ENCODE peak calls at places on chromosomes 7 and 10, in nine cellular contexts. One of them, this sample, is unnamed.

GRCh38 chr7:85160223-85160622 is 26.6 kb downstream of the SEMA3D start:
- DNase-seq in endothelial cell: no peak
- DNase-seq in fibroblast of mammary gland: peak
- DNase-seq in T-helper 2 cell: no peak
- DNase-seq in skeletal muscle cell: no peak
- DNase-seq in activated naive CD8-positive, alpha-beta T cell treated with anti-CD3 and anti-CD28 coated beads, Interleukin-2, amount 50 U/mL, for 24 hours: no peak
- DNase-seq in activated T-helper 1 cell treated with anti-CD3 and anti-CD28 coated beads, Interleukin-2, amount 50 U/mL, for 16 hours: no peak
- DNase-seq in brain microvascular endothelial cell: peak
- DNase-seq in HAP-1: no peak
- DNase-seq in this sample: no peak

GRCh38 chr7:131294553-131294952 is 33.1 kb upstream of the MKLN1 start:
- DNase-seq in endothelial cell: no peak
- DNase-seq in fibroblast of mammary gland: no peak
- DNase-seq in T-helper 2 cell: no peak
- DNase-seq in skeletal muscle cell: no peak
- DNase-seq in activated naive CD8-positive, alpha-beta T cell treated with anti-CD3 and anti-CD28 coated beads, Interleukin-2, amount 50 U/mL, for 24 hours: no peak
- DNase-seq in activated T-helper 1 cell treated with anti-CD3 and anti-CD28 coated beads, Interleukin-2, amount 50 U/mL, for 16 hours: no peak
- DNase-seq in brain microvascular endothelial cell: no peak
- DNase-seq in HAP-1: no peak
- DNase-seq in this sample: no peak

GRCh38 chr7:6590645-6591110 is 857 bp downstream of the INTS15 start:
- DNase-seq in endothelial cell: no peak
- DNase-seq in fibroblast of mammary gland: peak
- DNase-seq in T-helper 2 cell: no peak
- DNase-seq in skeletal muscle cell: no peak
- DNase-seq in activated naive CD8-positive, alpha-beta T cell treated with anti-CD3 and anti-CD28 coated beads, Interleukin-2, amount 50 U/mL, for 24 hours: no peak
- DNase-seq in activated T-helper 1 cell treated with anti-CD3 and anti-CD28 coated beads, Interleukin-2, amount 50 U/mL, for 16 hours: no peak
- DNase-seq in brain microvascular endothelial cell: no peak
- DNase-seq in HAP-1: no peak
- DNase-seq in this sample: no peak

GRCh38 chr7:474605-475424 is 44.8 kb downstream of the PDGFA start:
- DNase-seq in endothelial cell: no peak
- DNase-seq in fibroblast of mammary gland: no peak
- DNase-seq in T-helper 2 cell: no peak
- DNase-seq in skeletal muscle cell: no peak
- DNase-seq in activated naive CD8-positive, alpha-beta T cell treated with anti-CD3 and anti-CD28 coated beads, Interleukin-2, amount 50 U/mL, for 24 hours: no peak
- DNase-seq in activated T-helper 1 cell treated with anti-CD3 and anti-CD28 coated beads, Interleukin-2, amount 50 U/mL, for 16 hours: no peak
- DNase-seq in brain microvascular endothelial cell: no peak
- DNase-seq in HAP-1: no peak
- DNase-seq in this sample: peak

GRCh38 chr10:119305860-119306513 is 98.6 kb downstream of the GRK5 start:
- DNase-seq in endothelial cell: no peak
- DNase-seq in fibroblast of mammary gland: peak
- DNase-seq in T-helper 2 cell: peak
- DNase-seq in skeletal muscle cell: peak
- DNase-seq in activated naive CD8-positive, alpha-beta T cell treated with anti-CD3 and anti-CD28 coated beads, Interleukin-2, amount 50 U/mL, for 24 hours: peak
- DNase-seq in activated T-helper 1 cell treated with anti-CD3 and anti-CD28 coated beads, Interleukin-2, amount 50 U/mL, for 16 hours: peak
- DNase-seq in brain microvascular endothelial cell: peak
- DNase-seq in HAP-1: no peak
- DNase-seq in this sample: no peak

GRCh38 chr10:132539894-132540293 is 2.3 kb downstream of the INPP5A start:
- DNase-seq in endothelial cell: no peak
- DNase-seq in fibroblast of mammary gland: peak
- DNase-seq in T-helper 2 cell: no peak
- DNase-seq in skeletal muscle cell: peak
- DNase-seq in activated naive CD8-positive, alpha-beta T cell treated with anti-CD3 and anti-CD28 coated beads, Interleukin-2, amount 50 U/mL, for 24 hours: no peak
- DNase-seq in activated T-helper 1 cell treated with anti-CD3 and anti-CD28 coated beads, Interleukin-2, amount 50 U/mL, for 16 hours: no peak
- DNase-seq in brain microvascular endothelial cell: peak
- DNase-seq in HAP-1: no peak
- DNase-seq in this sample: no peak

GRCh38 chr10:55500931-55501559 is 700.0 kb upstream of the PCDH15 start:
- DNase-seq in endothelial cell: peak
- DNase-seq in fibroblast of mammary gland: peak
- DNase-seq in T-helper 2 cell: no peak
- DNase-seq in skeletal muscle cell: no peak
- DNase-seq in activated naive CD8-positive, alpha-beta T cell treated with anti-CD3 and anti-CD28 coated beads, Interleukin-2, amount 50 U/mL, for 24 hours: peak
- DNase-seq in activated T-helper 1 cell treated with anti-CD3 and anti-CD28 coated beads, Interleukin-2, amount 50 U/mL, for 16 hours: no peak
- DNase-seq in brain microvascular endothelial cell: peak
- DNase-seq in HAP-1: peak
- DNase-seq in this sample: no peak

GRCh38 chr7:35485436-35485835 is 209.5 kb downstream of the HERPUD2 start:
- DNase-seq in endothelial cell: no peak
- DNase-seq in fibroblast of mammary gland: peak
- DNase-seq in T-helper 2 cell: no peak
- DNase-seq in skeletal muscle cell: no peak
- DNase-seq in activated naive CD8-positive, alpha-beta T cell treated with anti-CD3 and anti-CD28 coated beads, Interleukin-2, amount 50 U/mL, for 24 hours: no peak
- DNase-seq in activated T-helper 1 cell treated with anti-CD3 and anti-CD28 coated beads, Interleukin-2, amount 50 U/mL, for 16 hours: no peak
- DNase-seq in brain microvascular endothelial cell: no peak
- DNase-seq in HAP-1: no peak
- DNase-seq in this sample: no peak

GRCh38 chr7:131249483-131249882 is 78.2 kb upstream of the MKLN1 start:
- DNase-seq in endothelial cell: no peak
- DNase-seq in fibroblast of mammary gland: no peak
- DNase-seq in T-helper 2 cell: no peak
- DNase-seq in skeletal muscle cell: no peak
- DNase-seq in activated naive CD8-positive, alpha-beta T cell treated with anti-CD3 and anti-CD28 coated beads, Interleukin-2, amount 50 U/mL, for 24 hours: no peak
- DNase-seq in activated T-helper 1 cell treated with anti-CD3 and anti-CD28 coated beads, Interleukin-2, amount 50 U/mL, for 16 hours: no peak
- DNase-seq in brain microvascular endothelial cell: no peak
- DNase-seq in HAP-1: no peak
- DNase-seq in this sample: no peak

GRCh38 chr7:114343949-114344708 is 70.5 kb upstream of the FOXP2 start:
- DNase-seq in endothelial cell: no peak
- DNase-seq in fibroblast of mammary gland: no peak
- DNase-seq in T-helper 2 cell: no peak
- DNase-seq in skeletal muscle cell: no peak
- DNase-seq in activated naive CD8-positive, alpha-beta T cell treated with anti-CD3 and anti-CD28 coated beads, Interleukin-2, amount 50 U/mL, for 24 hours: no peak
- DNase-seq in activated T-helper 1 cell treated with anti-CD3 and anti-CD28 coated beads, Interleukin-2, amount 50 U/mL, for 16 hours: no peak
- DNase-seq in brain microvascular endothelial cell: no peak
- DNase-seq in HAP-1: no peak
- DNase-seq in this sample: no peak

GRCh38 chr10:127150136-127150535 is 46.3 kb downstream of the INSYN2A start:
- DNase-seq in endothelial cell: no peak
- DNase-seq in fibroblast of mammary gland: peak
- DNase-seq in T-helper 2 cell: no peak
- DNase-seq in skeletal muscle cell: no peak
- DNase-seq in activated naive CD8-positive, alpha-beta T cell treated with anti-CD3 and anti-CD28 coated beads, Interleukin-2, amount 50 U/mL, for 24 hours: no peak
- DNase-seq in activated T-helper 1 cell treated with anti-CD3 and anti-CD28 coated beads, Interleukin-2, amount 50 U/mL, for 16 hours: no peak
- DNase-seq in brain microvascular endothelial cell: peak
- DNase-seq in HAP-1: no peak
- DNase-seq in this sample: no peak